ENCODE peak calls at places on chromosomes 2 and 18, in five cellular contexts. N is renal cortical epithelial cell, R is naive B cell, F is dermis microvascular lymphatic vessel endothelial cell, D is head of caudate nucleus. Y is an unnamed sample.

GRCh38 chr2:219277703-219278654 is 1.2 kb upstream of the DNAJB2 start:
- DNase-seq in N (peak), R (peak), D (peak), F (peak), Y (peak)

GRCh38 chr2:111692311-111692710 is 191.7 kb downstream of the ANAPC1 start:
- DNase-seq in D (no peak), N (no peak), R (no peak), F (no peak), Y (no peak)

GRCh38 chr2:223760838-223761502 is 76.4 kb downstream of the AP1S3 start:
- DNase-seq in F (peak), D (no peak), R (no peak), N (peak), Y (no peak)

GRCh38 chr2:232365621-232366321 is 12.8 kb upstream of the ALPP start:
- DNase-seq in D (no peak), N (peak), F (peak), R (no peak), Y (no peak)

GRCh38 chr2:59314367-59314766 is 1073.2 kb upstream of the FANCL start:
- DNase-seq in R (no peak), N (no peak), F (no peak), D (no peak), Y (no peak)

GRCh38 chr2:157246212-157247067 is 11.1 kb upstream of the GALNT5 start:
- DNase-seq in N (peak), D (no peak), F (no peak), R (no peak), Y (no peak)

GRCh38 chr18:68840554-68841263 is 42.8 kb downstream of the CCDC102B start:
- DNase-seq in D (no peak), N (peak), F (peak), R (no peak), Y (no peak)

GRCh38 chr2:38380397-38381130 is 3.5 kb upstream of the ATL2 start:
- DNase-seq in R (no peak), D (no peak), N (no peak), F (no peak), Y (no peak)

GRCh38 chr2:194383404-194383803 is 1273.6 kb upstream of the SLC39A10 start:
- DNase-seq in N (no peak), D (no peak), R (no peak), F (peak), Y (no peak)

GRCh38 chr18:26863122-26863879 is 2.2 kb downstream of the AQP4 start:
- DNase-seq in R (no peak), F (no peak), D (peak), N (peak), Y (no peak)

GRCh38 chr2:121860033-121860810 is 104.8 kb downstream of the TSN start:
- DNase-seq in N (peak), F (no peak), D (no peak), R (no peak), Y (no peak)

GRCh38 chr18:59730896-59731295 is 33.7 kb upstream of the CCBE1 start:
- DNase-seq in F (no peak), N (no peak), R (no peak), D (no peak), Y (no peak)

GRCh38 chr2:112312821-112313220 is 37.4 kb downstream of the ZC3H6 start:
- DNase-seq in F (no peak), N (no peak), R (no peak), D (no peak), Y (no peak)

Y was measured in substantia nigra.